ENCODE peak calls at places on chromosomes 2 and 18, in eight cellular contexts. N is activated naive CD8-positive, alpha-beta T cell treated with anti-CD3 and anti-CD28 coated beads, Interleukin-2, amount 50 U/mL, for 24 hours; W is naive thymus-derived CD8-positive, alpha-beta T cell; Y is activated CD4-positive, CD25-positive, alpha-beta regulatory T cell; V is astrocyte of the spinal cord; A is PC-3; F is stimulated activated naive CD4-positive, alpha-beta T cell; M is posterior cingulate gyrus. U is an unnamed sample.

GRCh38 chr18:49006641-49007136 is 55.9 kb upstream of the SMAD7 start:
- DNase-seq in F (no peak), V (peak), N (no peak), Y (no peak), M (peak), A (no peak), W (no peak), U (no peak)

GRCh38 chr2:160036736-160037135 is 25.7 kb downstream of the PLA2R1 start:
- DNase-seq in V (no peak), Y (no peak), W (no peak), A (no peak), N (no peak), M (no peak), F (no peak), U (no peak)

GRCh38 chr2:227655454-227655853 is 11.2 kb upstream of the SCYGR5 start:
- DNase-seq in V (peak), A (peak), N (no peak), Y (no peak), M (no peak), W (no peak), F (no peak), U (peak)

GRCh38 chr2:58700621-58701020 is 459.5 kb upstream of the FANCL start:
- DNase-seq in M (no peak), W (no peak), N (no peak), V (no peak), F (no peak), A (no peak), Y (no peak), U (no peak)

GRCh38 chr2:40962026-40962425 is 510.1 kb upstream of the SLC8A1 start:
- DNase-seq in M (peak), W (no peak), V (no peak), F (no peak), A (no peak), N (no peak), Y (no peak), U (no peak)

GRCh38 chr2:126906781-126907180 is 8.1 kb downstream of the TEX51 start:
- DNase-seq in W (no peak), V (no peak), Y (no peak), M (peak), N (no peak), F (no peak), A (no peak), U (no peak)

GRCh38 chr2:28566441-28567075 is 70.7 kb downstream of the PLB1 start:
- DNase-seq in V (peak), N (peak), W (peak), M (peak), F (peak), Y (peak), A (peak), U (peak)

GRCh38 chr18:79487198-79488165 is 91.8 kb downstream of the NFATC1 start:
- DNase-seq in M (peak), Y (no peak), N (no peak), V (no peak), A (no peak), W (no peak), F (no peak), U (no peak)

GRCh38 chr2:58594762-58595161 is 353.6 kb upstream of the FANCL start:
- DNase-seq in F (no peak), N (no peak), Y (no peak), M (no peak), A (peak), V (no peak), W (no peak), U (no peak)

GRCh38 chr2:239577306-239577705 is 176.5 kb upstream of the HDAC4 start:
- DNase-seq in N (no peak), Y (no peak), V (no peak), M (no peak), F (no peak), A (no peak), W (no peak), U (no peak)

GRCh38 chr2:63926800-63927199 is 85.1 kb downstream of the UGP2 start:
- DNase-seq in Y (no peak), F (no peak), M (no peak), A (no peak), N (no peak), W (no peak), V (no peak), U (no peak)

GRCh38 chr2:138767101-138767500 is 13.1 kb downstream of the NXPH2 start:
- DNase-seq in M (no peak), W (no peak), F (no peak), A (no peak), N (no peak), V (no peak), Y (no peak), U (no peak)

GRCh38 chr2:36482576-36483214 is 115.3 kb downstream of the FEZ2 start:
- DNase-seq in N (no peak), Y (no peak), V (peak), F (no peak), W (no peak), A (peak), M (no peak), U (peak)

GRCh38 chr2:150490466-150490865 is 3.0 kb upstream of the RND3 start:
- DNase-seq in F (no peak), W (no peak), A (no peak), N (no peak), V (no peak), Y (no peak), M (no peak), U (no peak)

GRCh38 chr2:121038831-121039230 is 246.2 kb downstream of the TFCP2L1 start:
- DNase-seq in M (no peak), Y (no peak), F (no peak), V (no peak), W (no peak), N (no peak), A (peak), U (peak)